ENCODE peak calls at places on chromosomes 1 and 21, in ten cellular contexts. Z is pancreas, D is coronary artery, S is Peyer's patch, E is epithelial cell of esophagus, K is HFF-Myc, O is K562, I is ovary, G is osteocyte, R is uterus. Y is an unnamed sample.

GRCh38 chr1:36442337-36442736 is 7.9 kb downstream of the OSCP1 start:
- DNase-seq in Z (no peak), D (no peak), S (no peak), E (no peak), K (no peak), O (no peak), I (no peak), G (no peak), R (no peak), Y (no peak)

GRCh38 chr1:171218661-171219060 is 29.6 kb upstream of the FMO1 start:
- DNase-seq in Z (no peak), D (no peak), S (no peak), E (no peak), K (no peak), O (no peak), I (no peak), G (no peak), R (no peak), Y (no peak)

GRCh38 chr1:175822575-175822974 is 79.2 kb upstream of the TNR start:
- DNase-seq in Z (no peak), D (no peak), S (no peak), E (peak), K (no peak), O (no peak), I (no peak), G (peak), R (no peak), Y (no peak)

GRCh38 chr1:215728206-215728605 is 161.1 kb downstream of the KCTD3 start:
- DNase-seq in Z (no peak), D (no peak), S (no peak), E (no peak), K (no peak), O (no peak), I (no peak), G (no peak), R (no peak), Y (no peak)

GRCh38 chr21:45021428-45022347 is 52.7 kb upstream of the ADARB1 start:
- DNase-seq in Z (no peak), D (no peak), S (no peak), E (no peak), K (no peak), O (no peak), I (peak), G (no peak), R (peak), Y (no peak)

GRCh38 chr1:57464756-57465155 is 40.9 kb upstream of the DAB1 start:
- DNase-seq in Z (no peak), D (no peak), S (no peak), E (no peak), K (no peak), O (no peak), I (no peak), G (no peak), R (no peak), Y (no peak)

GRCh38 chr1:183633676-183634343 is 1.8 kb downstream of the ARPC5 start:
- DNase-seq in Z (no peak), D (no peak), S (no peak), E (peak), K (peak), O (no peak), I (no peak), G (no peak), R (peak), Y (no peak)

GRCh38 chr1:32993215-32993566 is 28.6 kb upstream of the RNF19B start:
- DNase-seq in Z (no peak), D (no peak), S (no peak), E (no peak), K (no peak), O (no peak), I (no peak), G (no peak), R (no peak), Y (no peak)

GRCh38 chr1:60874703-60875102 is 207.7 kb upstream of the NFIA start:
- DNase-seq in Z (no peak), D (no peak), S (no peak), E (peak), K (peak), O (no peak), I (no peak), G (no peak), R (no peak), Y (no peak)

GRCh38 chr1:231563253-231563652 is 34.8 kb downstream of the TSNAX start:
- DNase-seq in Z (no peak), D (no peak), S (no peak), E (no peak), K (no peak), O (no peak), I (no peak), G (no peak), R (no peak), Y (no peak)

GRCh38 chr1:47621977-47622376 is 184.1 kb downstream of the FOXD2 start:
- DNase-seq in Z (no peak), D (peak), S (no peak), E (no peak), K (peak), O (no peak), I (no peak), G (no peak), R (no peak), Y (no peak)

DNA sequence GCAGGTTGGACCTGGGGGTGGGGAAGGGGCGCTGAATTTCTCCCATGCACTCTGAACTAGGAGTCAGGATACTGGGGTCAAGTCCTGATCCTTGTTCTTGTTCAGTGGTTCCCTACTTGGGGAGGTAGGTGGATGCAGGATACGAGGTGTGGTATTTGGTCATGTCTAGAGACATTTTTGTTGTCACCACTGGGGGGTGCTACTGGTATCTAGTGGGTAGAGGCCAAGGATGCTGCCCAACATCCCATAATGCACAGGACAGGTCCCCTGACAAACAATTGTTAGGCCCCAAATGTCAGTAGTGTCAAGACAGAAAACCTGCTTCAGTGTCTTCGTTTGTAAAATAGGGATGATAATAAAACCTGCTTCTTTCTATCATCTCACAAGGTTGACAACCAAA is 259.0 kb upstream of the FOXD3 start:
- DNase-seq in Z (no peak), D (no peak), S (no peak), E (no peak), K (no peak), O (peak), I (no peak), G (no peak), R (no peak), Y (no peak)
- TF ChIP-seq CTCF in Z (no peak), D (no peak), S (no peak), E (no peak), K (no peak), O (peak), I (no peak), G (peak), R (no peak), Y (no peak)

GRCh38 chr21:38930838-38931237 is 125.1 kb downstream of the ETS2 start:
- DNase-seq in Z (no peak), D (no peak), S (peak), E (peak), K (no peak), O (no peak), I (no peak), G (no peak), R (peak), Y (no peak)

GRCh38 chr21:38929652-38930051 is 123.9 kb downstream of the ETS2 start:
- DNase-seq in Z (no peak), D (no peak), S (peak), E (no peak), K (no peak), O (no peak), I (no peak), G (no peak), R (no peak), Y (no peak)

GRCh38 chr21:38927776-38928175 is 122.0 kb downstream of the ETS2 start:
- DNase-seq in Z (no peak), D (no peak), S (peak), E (no peak), K (no peak), O (no peak), I (no peak), G (no peak), R (no peak), Y (no peak)

GRCh38 chr21:38929137-38929536 is 123.4 kb downstream of the ETS2 start:
- DNase-seq in Z (no peak), D (no peak), S (peak), E (no peak), K (no peak), O (no peak), I (no peak), G (no peak), R (no peak), Y (no peak)

DNA sequence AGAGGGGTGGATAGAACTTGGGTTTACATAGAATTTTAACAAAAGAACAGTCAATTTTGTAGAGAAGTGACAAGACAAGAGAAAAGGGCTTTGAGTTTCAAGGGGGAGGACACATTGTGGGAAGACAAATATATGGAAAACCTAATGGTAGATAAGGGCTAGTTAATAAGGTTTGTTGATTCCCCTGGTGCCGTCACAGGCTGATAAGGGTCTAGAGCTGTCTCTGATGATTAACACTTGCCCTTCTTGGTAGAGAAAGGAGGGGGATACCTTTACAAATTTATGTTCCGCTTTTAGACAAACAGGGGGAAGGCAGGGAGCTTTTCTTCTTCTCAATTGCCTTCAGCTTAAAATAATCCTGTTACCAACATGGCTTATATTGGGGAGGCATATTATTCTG is 124.3 kb downstream of the ETS2 start:
- DNase-seq in Z (no peak), D (no peak), S (no peak), E (no peak), K (no peak), O (no peak), I (no peak), G (no peak), R (no peak), Y (no peak)
- TF ChIP-seq CTCF in Z (no peak), D (no peak), S (no peak), E (no peak), K (no peak), O (no peak), I (no peak), G (no peak), R (no peak), Y (no peak)

GRCh38 chr1:27606708-27607238 is 2.8 kb upstream of the AHDC1 start:
- DNase-seq in Z (no peak), D (no peak), S (no peak), E (peak), K (no peak), O (no peak), I (no peak), G (no peak), R (no peak), Y (no peak)
- TF ChIP-seq CTCF in Z (no peak), D (no peak), S (no peak), E (no peak), K (no peak), O (no peak), I (no peak), G (no peak), R (no peak), Y (peak)

GRCh38 chr1:244730153-244730933 is 77.4 kb downstream of the DESI2 start:
- DNase-seq in Z (peak), D (no peak), S (peak), E (peak), K (no peak), O (no peak), I (peak), G (peak), R (peak), Y (peak)
- TF ChIP-seq CTCF in Z (no peak), D (no peak), S (no peak), E (no peak), K (no peak), O (no peak), I (no peak), G (no peak), R (no peak), Y (no peak)

GRCh38 chr1:54428838-54429513 is 22.8 kb upstream of the SSBP3 start:
- DNase-seq in Z (peak), D (no peak), S (no peak), E (no peak), K (no peak), O (no peak), I (no peak), G (no peak), R (no peak), Y (no peak)

GRCh38 chr1:54421101-54421504 is 14.9 kb upstream of the SSBP3 start:
- DNase-seq in Z (no peak), D (no peak), S (no peak), E (peak), K (peak), O (peak), I (no peak), G (no peak), R (no peak), Y (no peak)

GRCh38 chr1:54429838-54430237 is 23.6 kb upstream of the SSBP3 start:
- DNase-seq in Z (peak), D (no peak), S (no peak), E (no peak), K (no peak), O (no peak), I (no peak), G (no peak), R (no peak), Y (no peak)

GRCh38 chr1:54424398-54424797 is 18.2 kb upstream of the SSBP3 start:
- DNase-seq in Z (no peak), D (no peak), S (no peak), E (no peak), K (no peak), O (no peak), I (no peak), G (no peak), R (no peak), Y (no peak)

DNA sequence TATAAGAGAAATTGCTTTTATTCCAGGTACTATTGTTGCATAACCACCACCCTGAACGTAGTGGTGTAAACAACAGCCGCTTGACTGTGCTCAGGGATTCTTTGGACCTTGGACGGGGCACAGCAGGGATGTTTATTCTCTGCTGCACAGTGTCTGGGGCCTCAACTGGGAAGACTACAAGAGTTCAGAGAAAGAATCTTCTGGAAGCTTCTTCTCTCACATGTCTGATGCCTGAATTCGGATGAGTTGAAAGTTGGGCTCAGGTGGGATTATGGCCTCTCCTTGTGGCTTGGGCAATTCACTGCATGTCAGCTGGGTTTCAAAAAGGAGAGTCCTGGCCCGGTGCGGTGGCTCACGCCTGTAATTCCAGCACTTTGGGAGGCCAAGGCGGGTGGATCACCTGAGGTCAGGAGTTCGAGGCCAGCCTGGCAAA is 19.0 kb upstream of the SSBP3 start:
- DNase-seq in Z (no peak), D (no peak), S (peak), E (no peak), K (no peak), O (no peak), I (no peak), G (no peak), R (no peak), Y (no peak)
- TF ChIP-seq CTCF in Z (no peak), D (no peak), S (no peak), E (no peak), K (no peak), O (peak), I (no peak), G (peak), R (no peak), Y (no peak)

DNA sequence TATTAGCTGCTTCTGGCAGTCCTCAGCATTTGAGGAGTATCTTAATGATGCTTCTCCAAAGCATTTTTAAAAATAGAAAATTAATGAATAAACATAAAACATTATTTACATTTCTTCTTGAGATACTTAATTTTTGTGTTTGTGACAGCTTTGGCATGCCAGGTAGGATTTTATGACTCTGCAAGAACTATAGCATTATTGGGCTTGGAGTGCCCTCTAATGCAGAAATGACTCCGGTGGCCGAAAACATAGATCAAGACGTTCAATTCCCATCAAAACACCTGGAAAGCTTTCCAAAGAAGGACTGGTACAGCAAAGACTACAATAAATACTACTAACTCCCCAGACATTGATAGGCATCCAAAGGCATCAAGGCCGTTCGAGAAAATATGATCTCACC is 366.4 kb upstream of the CXADR start:
- DNase-seq in Z (no peak), D (no peak), S (no peak), E (no peak), K (no peak), O (no peak), I (no peak), G (no peak), R (no peak), Y (no peak)
- TF ChIP-seq CTCF in Z (no peak), D (no peak), S (no peak), E (no peak), K (no peak), O (no peak), I (no peak), G (peak), R (no peak), Y (no peak)

GRCh38 chr1:86517336-86517735 is 29.5 kb upstream of the CLCA4 start:
- DNase-seq in Z (no peak), D (no peak), S (no peak), E (peak), K (no peak), O (no peak), I (no peak), G (no peak), R (no peak), Y (no peak)

GRCh38 chr1:86521522-86521891 is 25.4 kb upstream of the CLCA4 start:
- DNase-seq in Z (no peak), D (no peak), S (no peak), E (no peak), K (no peak), O (no peak), I (no peak), G (no peak), R (no peak), Y (no peak)

GRCh38 chr1:86516366-86516765 is 30.5 kb upstream of the CLCA4 start:
- DNase-seq in Z (no peak), D (no peak), S (no peak), E (peak), K (no peak), O (no peak), I (no peak), G (no peak), R (no peak), Y (no peak)

GRCh38 chr1:86520789-86521521 is 25.9 kb upstream of the CLCA4 start:
- DNase-seq in Z (no peak), D (no peak), S (no peak), E (no peak), K (no peak), O (no peak), I (no peak), G (no peak), R (no peak), Y (no peak)

DNA sequence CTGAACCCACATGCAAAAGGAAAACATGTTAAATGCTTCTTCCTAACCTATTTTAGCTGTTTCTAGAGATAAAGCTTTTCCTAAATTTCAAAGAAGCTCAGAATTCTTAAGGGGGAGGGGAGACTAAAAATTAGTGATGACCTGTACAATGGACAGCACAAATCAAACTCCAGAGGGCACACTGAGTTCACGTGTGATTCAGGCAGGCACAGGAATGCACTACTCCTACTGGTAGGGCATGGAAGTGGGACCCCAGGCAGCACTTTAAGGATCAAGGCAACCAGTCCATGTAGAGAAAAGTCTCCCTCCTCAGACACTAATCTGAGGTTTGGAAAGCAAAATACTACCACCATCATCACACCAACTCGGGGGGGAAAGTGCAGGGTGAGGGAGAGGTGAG is 31.3 kb upstream of the CLCA4 start:
- DNase-seq in Z (no peak), D (no peak), S (peak), E (peak), K (no peak), O (peak), I (no peak), G (no peak), R (no peak), Y (no peak)
- TF ChIP-seq CTCF in Z (peak), D (no peak), S (no peak), E (peak), K (peak), O (peak), I (no peak), G (peak), R (no peak), Y (no peak)

DNA sequence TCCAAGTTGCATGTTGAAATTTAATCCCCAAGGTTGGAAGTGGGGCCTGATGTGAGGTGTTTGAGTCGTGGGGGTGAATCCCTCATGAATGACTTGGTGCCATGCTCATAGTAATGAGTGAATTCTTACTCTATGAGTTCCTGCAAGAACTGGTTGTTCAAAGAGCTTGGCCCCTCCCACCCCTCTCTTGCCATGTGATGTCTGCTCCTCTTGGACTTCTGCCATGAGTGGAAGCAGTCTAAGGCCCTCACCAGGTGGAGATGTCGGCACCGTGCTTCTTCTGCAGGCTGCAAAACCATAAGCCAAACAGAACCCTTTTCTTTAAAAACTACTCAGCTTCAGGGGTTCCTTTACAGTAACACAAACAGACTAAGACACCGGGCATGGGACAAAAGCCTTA is 14.3 kb downstream of the G0S2 start:
- DNase-seq in Z (no peak), D (no peak), S (peak), E (peak), K (no peak), O (no peak), I (no peak), G (no peak), R (no peak), Y (no peak)
- TF ChIP-seq CTCF in Z (no peak), D (no peak), S (no peak), E (no peak), K (no peak), O (no peak), I (no peak), G (no peak), R (no peak), Y (no peak)

GRCh38 chr1:108050911-108051624 is 86.1 kb upstream of the VAV3 start:
- DNase-seq in Z (no peak), D (no peak), S (no peak), E (no peak), K (no peak), O (no peak), I (no peak), G (no peak), R (no peak), Y (no peak)

GRCh38 chr1:108047085-108047484 is 82.1 kb upstream of the VAV3 start:
- DNase-seq in Z (no peak), D (no peak), S (no peak), E (no peak), K (no peak), O (no peak), I (no peak), G (no peak), R (no peak), Y (no peak)

GRCh38 chr1:108050134-108050533 is 85.2 kb upstream of the VAV3 start:
- DNase-seq in Z (no peak), D (no peak), S (no peak), E (peak), K (no peak), O (no peak), I (no peak), G (no peak), R (no peak), Y (no peak)

GRCh38 chr1:108048311-108049082 is 83.5 kb upstream of the VAV3 start:
- DNase-seq in Z (no peak), D (no peak), S (no peak), E (no peak), K (no peak), O (no peak), I (no peak), G (no peak), R (no peak), Y (no peak)

GRCh38 chr1:108049083-108049819 is 84.3 kb upstream of the VAV3 start:
- DNase-seq in Z (no peak), D (no peak), S (peak), E (no peak), K (no peak), O (peak), I (no peak), G (no peak), R (no peak), Y (no peak)
- TF ChIP-seq CTCF in Z (no peak), D (no peak), S (no peak), E (peak), K (peak), O (peak), I (no peak), G (peak), R (no peak), Y (peak)

GRCh38 chr1:38964140-38964548 is 22.5 kb upstream of the RHBDL2 start:
- DNase-seq in Z (no peak), D (no peak), S (no peak), E (no peak), K (no peak), O (peak), I (no peak), G (no peak), R (no peak), Y (no peak)
- TF ChIP-seq CTCF in Z (no peak), D (no peak), S (no peak), E (peak), K (no peak), O (peak), I (no peak), G (no peak), R (no peak), Y (no peak)